ENCODE peak calls at places on chromosome 2, in five cellular contexts. One of them, this sample, is unnamed.

GRCh38 chr2:107932483-107932882 is 53.8 kb upstream of the SLC5A7 start:
- DNase-seq in mucosa of descending colon: no peak
- DNase-seq in ovary: no peak
- DNase-seq in breast epithelium: no peak
- DNase-seq in CD8-positive, alpha-beta T cell: no peak
- DNase-seq in this sample: no peak

GRCh38 chr2:110638976-110639695 is 38.7 kb downstream of the BUB1 start:
- DNase-seq in ovary: no peak
- DNase-seq in breast epithelium: no peak
- DNase-seq in mucosa of descending colon: no peak
- DNase-seq in CD8-positive, alpha-beta T cell: no peak
- DNase-seq in this sample: no peak

GRCh38 chr2:205543937-205544702 is 138.2 kb upstream of the NRP2 start:
- DNase-seq in breast epithelium: no peak
- DNase-seq in mucosa of descending colon: no peak
- DNase-seq in ovary: no peak
- DNase-seq in CD8-positive, alpha-beta T cell: no peak
- DNase-seq in this sample: no peak

GRCh38 chr2:241095594-241096290 is 6.3 kb downstream of the MTERF4 start:
- DNase-seq in CD8-positive, alpha-beta T cell: peak
- DNase-seq in ovary: no peak
- DNase-seq in mucosa of descending colon: no peak
- DNase-seq in breast epithelium: no peak
- DNase-seq in this sample: no peak

GRCh38 chr2:221571108-221571390 is 1.1 kb downstream of the EPHA4 start:
- DNase-seq in ovary: peak
- DNase-seq in breast epithelium: no peak
- DNase-seq in CD8-positive, alpha-beta T cell: peak
- DNase-seq in mucosa of descending colon: peak
- DNase-seq in this sample: no peak

GRCh38 chr2:240895656-240896388 is at the start of gene MAB21L4:
- DNase-seq in breast epithelium: no peak
- DNase-seq in CD8-positive, alpha-beta T cell: no peak
- DNase-seq in mucosa of descending colon: no peak
- DNase-seq in ovary: no peak
- DNase-seq in this sample: no peak

GRCh38 chr2:206112108-206112507 is 26.1 kb upstream of the INO80D start:
- DNase-seq in breast epithelium: no peak
- DNase-seq in CD8-positive, alpha-beta T cell: no peak
- DNase-seq in ovary: no peak
- DNase-seq in mucosa of descending colon: no peak
- DNase-seq in this sample: no peak

GRCh38 chr2:100905132-100905805 is 85.3 kb downstream of the NPAS2 start:
- DNase-seq in mucosa of descending colon: no peak
- DNase-seq in breast epithelium: no peak
- DNase-seq in CD8-positive, alpha-beta T cell: no peak
- DNase-seq in ovary: no peak
- DNase-seq in this sample: no peak

GRCh38 chr2:233935426-233935825 is 18.3 kb downstream of the TRPM8 start:
- DNase-seq in CD8-positive, alpha-beta T cell: no peak
- DNase-seq in breast epithelium: no peak
- DNase-seq in mucosa of descending colon: no peak
- DNase-seq in ovary: no peak
- DNase-seq in this sample: no peak

GRCh38 chr2:11129598-11130449 is 25.4 kb upstream of the SLC66A3 start:
- DNase-seq in breast epithelium: peak
- DNase-seq in CD8-positive, alpha-beta T cell: peak
- DNase-seq in ovary: peak
- DNase-seq in mucosa of descending colon: peak
- DNase-seq in this sample: no peak

GRCh38 chr2:64260817-64261216 is 116.6 kb upstream of the PELI1 start:
- DNase-seq in ovary: no peak
- DNase-seq in mucosa of descending colon: peak
- DNase-seq in breast epithelium: no peak
- DNase-seq in CD8-positive, alpha-beta T cell: peak
- DNase-seq in this sample: peak

GRCh38 chr2:50535971-50536759 is 495.8 kb downstream of the NRXN1 start:
- DNase-seq in ovary: no peak
- DNase-seq in CD8-positive, alpha-beta T cell: no peak
- DNase-seq in breast epithelium: no peak
- DNase-seq in mucosa of descending colon: no peak
- DNase-seq in this sample: no peak

GRCh38 chr2:127278959-127279358 is 15.0 kb downstream of the ERCC3 start:
- DNase-seq in CD8-positive, alpha-beta T cell: no peak
- DNase-seq in ovary: no peak
- DNase-seq in breast epithelium: no peak
- DNase-seq in mucosa of descending colon: no peak
- DNase-seq in this sample: no peak

GRCh38 chr2:217099561-217099960 is 239.7 kb upstream of the TNP1 start:
- DNase-seq in CD8-positive, alpha-beta T cell: no peak
- DNase-seq in breast epithelium: no peak
- DNase-seq in ovary: no peak
- DNase-seq in mucosa of descending colon: no peak
- DNase-seq in this sample: no peak

GRCh38 chr2:160515120-160515519 is 21.5 kb upstream of the RBMS1 start:
- DNase-seq in mucosa of descending colon: no peak
- DNase-seq in breast epithelium: no peak
- DNase-seq in CD8-positive, alpha-beta T cell: no peak
- DNase-seq in ovary: no peak
- DNase-seq in this sample: no peak

GRCh38 chr2:45261746-45262145 is 252.5 kb upstream of the SIX2 start:
- DNase-seq in breast epithelium: no peak
- DNase-seq in ovary: no peak
- DNase-seq in CD8-positive, alpha-beta T cell: no peak
- DNase-seq in mucosa of descending colon: no peak
- DNase-seq in this sample: no peak

GRCh38 chr2:224442092-224442999 is 40.4 kb upstream of the FAM124B start:
- DNase-seq in breast epithelium: no peak
- DNase-seq in ovary: no peak
- DNase-seq in mucosa of descending colon: peak
- DNase-seq in CD8-positive, alpha-beta T cell: no peak
- DNase-seq in this sample: no peak

GRCh38 chr2:27762951-27763906 is 8.3 kb upstream of the MRPL33 start:
- DNase-seq in breast epithelium: no peak
- DNase-seq in mucosa of descending colon: no peak
- DNase-seq in CD8-positive, alpha-beta T cell: no peak
- DNase-seq in ovary: no peak
- DNase-seq in this sample: no peak
- TF ChIP-seq CTCF in breast epithelium: no peak
- TF ChIP-seq CTCF in mucosa of descending colon: no peak
- TF ChIP-seq CTCF in CD8-positive, alpha-beta T cell: no peak
- TF ChIP-seq CTCF in ovary: no peak
- TF ChIP-seq CTCF in this sample: no peak

DNA sequence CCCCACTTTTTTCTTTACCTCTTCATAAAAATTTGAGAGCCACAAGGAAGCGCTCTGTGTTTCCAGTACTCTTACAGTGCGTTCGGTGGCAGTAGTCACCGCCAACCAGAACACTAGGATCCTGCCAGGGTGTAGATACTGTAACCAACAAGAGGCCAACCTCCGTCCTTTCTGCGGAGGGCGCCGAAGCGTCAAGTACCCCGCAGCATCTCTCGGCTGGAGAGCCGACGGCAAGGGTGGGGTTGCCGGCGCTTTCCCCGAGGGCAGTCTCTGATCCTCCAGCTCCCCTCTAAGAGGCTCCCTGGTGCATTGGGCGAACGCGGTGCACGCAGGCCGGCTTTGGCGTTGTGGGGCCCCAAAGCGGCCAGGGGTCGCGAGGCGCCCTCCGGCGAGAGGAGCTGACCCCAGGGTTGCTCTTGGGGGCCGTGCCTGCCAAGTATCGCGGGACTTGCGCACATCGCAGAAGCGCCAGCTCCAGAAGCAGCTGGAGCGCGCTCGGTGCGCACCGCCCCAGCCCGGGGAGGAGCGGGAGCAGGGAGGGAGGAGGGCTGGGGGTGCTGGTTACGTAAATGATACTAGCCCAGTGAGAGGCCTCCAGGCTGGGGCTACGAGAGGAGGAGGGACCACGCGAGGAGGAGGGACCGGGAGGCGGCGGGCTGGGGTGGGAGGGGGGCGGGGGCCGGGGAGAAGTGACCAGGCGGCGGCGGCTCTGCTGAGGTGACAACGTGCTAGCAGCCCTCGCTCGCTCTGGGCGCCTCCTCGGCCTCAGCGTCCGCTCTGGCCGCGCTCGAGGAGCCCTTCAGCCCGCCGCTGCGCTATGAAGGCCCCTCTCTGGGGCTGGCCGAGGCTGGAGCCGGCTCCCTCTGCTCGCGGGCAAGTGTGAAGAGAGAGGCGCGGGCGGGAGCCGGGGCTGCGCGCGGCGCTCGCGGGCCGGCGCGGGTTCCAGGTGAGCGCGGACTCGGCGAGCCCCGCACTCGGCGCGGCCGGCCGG is at the start of gene GALNT13:
- DNase-seq in CD8-positive, alpha-beta T cell: no peak
- DNase-seq in ovary: no peak
- DNase-seq in breast epithelium: no peak
- DNase-seq in mucosa of descending colon: no peak
- DNase-seq in this sample: no peak
- H3K4me3 ChIP-seq in CD8-positive, alpha-beta T cell: no peak
- H3K4me3 ChIP-seq in ovary: no peak
- H3K4me3 ChIP-seq in breast epithelium: peak
- H3K4me3 ChIP-seq in mucosa of descending colon: no peak
- H3K4me3 ChIP-seq in this sample: no peak

DNA sequence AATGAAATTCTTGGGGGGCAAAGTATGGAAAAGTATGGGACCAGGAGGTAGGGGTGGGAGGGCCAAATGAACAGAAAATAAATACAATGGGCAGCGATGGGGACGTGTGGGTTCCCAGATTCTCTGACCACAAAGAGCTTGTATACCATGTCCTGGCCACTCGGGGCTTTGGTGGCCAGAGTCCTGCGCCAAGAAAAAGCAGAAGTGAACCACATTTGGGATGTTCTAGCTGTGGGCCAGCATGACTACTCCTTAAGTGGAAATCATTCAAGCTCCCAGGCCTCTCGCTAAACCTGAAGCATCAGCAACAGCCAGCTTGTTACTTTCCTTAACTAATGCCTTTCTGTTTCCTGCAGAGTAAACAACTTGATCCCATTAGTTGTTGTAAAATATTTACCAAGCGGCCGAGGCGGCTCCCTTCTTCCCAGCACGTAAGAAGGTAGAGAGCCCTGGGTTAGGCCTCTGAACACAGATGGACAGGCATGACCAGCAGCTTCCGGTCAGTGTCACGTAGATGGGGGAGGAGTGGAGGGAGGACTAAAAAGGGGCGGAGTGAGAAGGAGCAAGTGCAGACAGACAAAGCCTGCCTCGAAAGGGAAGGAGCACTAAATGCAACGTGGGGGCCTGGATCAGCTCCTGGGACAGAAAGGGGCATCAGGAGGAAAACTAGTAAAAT is 88.2 kb downstream of the GALNT14 start:
- DNase-seq in mucosa of descending colon: no peak
- DNase-seq in CD8-positive, alpha-beta T cell: no peak
- DNase-seq in breast epithelium: no peak
- DNase-seq in ovary: no peak
- DNase-seq in this sample: no peak
- TF ChIP-seq CTCF in mucosa of descending colon: no peak
- TF ChIP-seq CTCF in CD8-positive, alpha-beta T cell: no peak
- TF ChIP-seq CTCF in breast epithelium: no peak
- TF ChIP-seq CTCF in ovary: no peak
- TF ChIP-seq CTCF in this sample: no peak

DNA sequence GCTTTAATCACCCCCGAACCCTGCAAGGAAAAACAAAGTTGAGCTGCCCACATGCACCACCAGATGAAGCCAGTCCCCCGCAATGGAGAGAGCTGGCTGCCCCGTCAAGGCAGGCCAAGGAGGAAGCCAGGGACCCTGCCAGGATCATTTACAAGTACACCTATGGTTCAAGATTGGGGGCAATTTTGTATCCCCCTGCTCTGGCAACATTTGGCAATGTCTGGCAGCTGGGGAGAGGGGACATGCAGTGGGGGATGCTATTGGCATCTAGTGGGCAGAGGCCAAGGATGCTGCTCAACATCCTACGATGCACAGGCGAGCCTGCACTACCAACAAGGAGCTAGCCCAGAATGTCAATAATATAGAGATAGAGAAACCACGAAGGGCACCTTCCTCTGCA is 1.9 kb downstream of the ACTR1B start:
- DNase-seq in breast epithelium: no peak
- DNase-seq in ovary: no peak
- DNase-seq in mucosa of descending colon: no peak
- DNase-seq in CD8-positive, alpha-beta T cell: no peak
- DNase-seq in this sample: no peak
- H3K4me3 ChIP-seq in breast epithelium: no peak
- H3K4me3 ChIP-seq in ovary: peak
- H3K4me3 ChIP-seq in mucosa of descending colon: no peak
- H3K4me3 ChIP-seq in CD8-positive, alpha-beta T cell: no peak
- H3K4me3 ChIP-seq in this sample: peak

DNA sequence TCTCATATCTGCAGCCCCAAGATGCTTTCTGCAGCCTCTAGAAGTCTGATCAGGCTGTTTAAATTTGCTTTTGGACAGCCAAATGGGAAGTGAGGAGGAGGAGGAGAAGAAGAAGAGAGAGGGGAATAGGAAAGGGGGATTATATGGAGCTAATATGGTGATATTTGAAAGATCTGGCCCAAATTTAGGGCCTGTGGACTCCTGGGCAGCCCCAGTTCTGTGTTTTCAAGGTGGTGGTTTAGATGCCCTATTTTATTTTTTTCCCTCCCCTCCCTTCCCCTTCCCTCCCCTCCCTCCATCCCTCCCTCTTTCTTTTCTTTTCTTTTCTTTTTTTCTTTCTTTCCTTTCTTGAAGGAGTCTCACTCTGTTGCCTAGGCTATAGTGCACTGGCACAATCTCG is 39.1 kb downstream of the RHOB start:
- DNase-seq in mucosa of descending colon: no peak
- DNase-seq in CD8-positive, alpha-beta T cell: no peak
- DNase-seq in breast epithelium: no peak
- DNase-seq in ovary: no peak
- DNase-seq in this sample: no peak
- TF ChIP-seq CTCF in mucosa of descending colon: no peak
- TF ChIP-seq CTCF in CD8-positive, alpha-beta T cell: no peak
- TF ChIP-seq CTCF in breast epithelium: no peak
- TF ChIP-seq CTCF in ovary: no peak
- TF ChIP-seq CTCF in this sample: no peak

DNA sequence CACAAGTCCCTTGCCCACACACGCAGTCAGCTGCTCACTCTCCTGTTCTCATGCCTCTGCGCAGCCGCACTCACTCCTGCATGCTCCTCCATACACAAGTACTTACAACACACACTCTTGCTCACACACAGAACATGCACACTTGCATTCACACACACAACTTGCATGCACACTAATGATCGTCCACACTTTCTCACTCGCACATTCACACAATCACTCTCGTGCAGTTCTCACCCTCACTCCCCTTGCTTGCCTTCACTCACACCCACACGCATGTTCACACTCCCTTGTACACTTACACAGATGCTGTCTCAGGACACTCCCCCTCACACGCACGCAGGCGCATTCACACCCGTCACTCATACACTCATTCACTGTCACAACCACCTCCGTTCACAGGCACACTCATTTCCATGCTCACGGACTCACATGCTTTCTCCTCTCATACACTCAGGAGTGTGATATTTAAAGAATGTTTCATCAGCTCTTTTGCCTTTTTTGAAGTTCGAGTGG is 36.1 kb upstream of the LYPD6B start:
- DNase-seq in breast epithelium: no peak
- DNase-seq in CD8-positive, alpha-beta T cell: no peak
- DNase-seq in mucosa of descending colon: no peak
- DNase-seq in ovary: no peak
- DNase-seq in this sample: no peak
- H3K4me3 ChIP-seq in breast epithelium: no peak
- H3K4me3 ChIP-seq in CD8-positive, alpha-beta T cell: no peak
- H3K4me3 ChIP-seq in mucosa of descending colon: no peak
- H3K4me3 ChIP-seq in ovary: no peak
- H3K4me3 ChIP-seq in this sample: no peak

This sample was measured in GM12864.